ENCODE peak calls at places on chromosome 17, in seven cellular contexts. C, O, F, P, Y, J and Z are unnamed samples.

GRCh38 chr17:41223821-41224220 is 2.6 kb upstream of the KRTAP9-2 start:
- DNase-seq in C (no peak), O (no peak), F (no peak), P (no peak), Y (no peak), J (no peak), Z (no peak)

GRCh38 chr17:7114875-7115614 is 423 bp upstream of the ASGR2 start:
- DNase-seq in C (no peak), O (no peak), F (no peak), P (no peak), Y (no peak), J (no peak), Z (no peak)

GRCh38 chr17:2218426-2218825 is 85.2 kb downstream of the SMG6 start:
- DNase-seq in C (no peak), O (no peak), F (no peak), P (no peak), Y (no peak), J (no peak), Z (no peak)

GRCh38 chr17:53659181-53659580 is 163.5 kb upstream of the KIF2B start:
- DNase-seq in C (no peak), O (no peak), F (no peak), P (no peak), Y (no peak), J (no peak), Z (no peak)

GRCh38 chr17:47204722-47205418 is 4.3 kb upstream of the MYL4 start:
- DNase-seq in C (peak; percentile 53), O (no peak), F (no peak), P (peak; percentile 60), Y (peak; percentile 21), J (peak; percentile 41), Z (no peak)

GRCh38 chr17:47310186-47310733 is 13.5 kb upstream of the EFCAB13 start:
- DNase-seq in C (no peak), O (no peak), F (no peak), P (no peak), Y (no peak), J (no peak), Z (no peak)

GRCh38 chr17:59890720-59891119 is 2.0 kb downstream of the TUBD1 start:
- DNase-seq in C (peak; percentile 14), O (no peak), F (no peak), P (no peak), Y (no peak), J (peak; percentile 15), Z (no peak)

GRCh38 chr17:45115871-45116270 is 16.4 kb downstream of the PLCD3 start:
- DNase-seq in C (no peak), O (no peak), F (no peak), P (no peak), Y (no peak), J (no peak), Z (no peak)

GRCh38 chr17:57136355-57136754 is 51.3 kb downstream of the AKAP1 start:
- DNase-seq in C (no peak), O (no peak), F (no peak), P (no peak), Y (no peak), J (no peak), Z (no peak)

GRCh38 chr17:45282683-45283644 is 21.1 kb upstream of the SPATA32 start:
- DNase-seq in C (peak; percentile 61), O (peak; percentile 88), F (no peak), P (no peak), Y (no peak), J (no peak), Z (no peak)

GRCh38 chr17:27367121-27367981 is 73.4 kb downstream of the WSB1 start:
- DNase-seq in C (no peak), O (no peak), F (no peak), P (no peak), Y (no peak), J (no peak), Z (no peak)

GRCh38 chr17:81868674-81869220 is 2.4 kb downstream of the ARHGDIA start:
- DNase-seq in C (peak; percentile 88), O (no peak), F (no peak), P (no peak), Y (no peak), J (peak; percentile 86), Z (no peak)

GRCh38 chr17:2547176-2547575 is 35.5 kb upstream of the METTL16 start:
- DNase-seq in C (peak; percentile 26), O (no peak), F (no peak), P (no peak), Y (no peak), J (peak; percentile 17), Z (no peak)

GRCh38 chr17:4189280-4189679 is 46.3 kb downstream of the CYB5D2 start:
- DNase-seq in C (no peak), O (no peak), F (no peak), P (no peak), Y (no peak), J (no peak), Z (peak; percentile 90)

GRCh38 chr17:17448723-17449122 is 28.1 kb upstream of the MED9 start:
- DNase-seq in C (no peak), O (no peak), F (no peak), P (no peak), Y (no peak), J (no peak), Z (no peak)

GRCh38 chr17:31696184-31696602 is 162.9 kb downstream of the COPRS start:
- DNase-seq in C (peak; percentile 67), O (peak; percentile 53), F (peak; percentile 66), P (no peak), Y (no peak), J (peak; percentile 96), Z (no peak)

GRCh38 chr17:35766903-35767510 is 6.3 kb downstream of the C17orf50 start:
- DNase-seq in C (no peak), O (no peak), F (no peak), P (peak; percentile 34), Y (peak; percentile 16), J (peak; percentile 83), Z (peak; percentile 60)

GRCh38 chr17:43536236-43537088 is 9.7 kb downstream of the ETV4 start:
- DNase-seq in C (peak; percentile 56), O (peak; percentile 74), F (no peak), P (no peak), Y (no peak), J (peak; percentile 84), Z (no peak)

GRCh38 chr17:37177234-37177633 is 198.6 kb upstream of the C17orf78 start:
- DNase-seq in C (no peak), O (no peak), F (no peak), P (no peak), Y (no peak), J (no peak), Z (no peak)

GRCh38 chr17:10583834-10584233 is 34.4 kb upstream of the MYH2 start:
- DNase-seq in C (no peak), O (no peak), F (no peak), P (no peak), Y (no peak), J (no peak), Z (no peak)

GRCh38 chr17:76444518-76445311 is 8.2 kb downstream of the UBE2O start:
- DNase-seq in C (no peak), O (no peak), F (no peak), P (no peak), Y (no peak), J (no peak), Z (no peak)

GRCh38 chr17:57810740-57811632 is 38.9 kb downstream of the MRPS23 start:
- DNase-seq in C (peak; percentile 77), O (peak; percentile 80), F (peak; percentile 35), P (no peak), Y (no peak), J (peak; percentile 66), Z (no peak)

GRCh38 chr17:77796201-77796860 is 162.2 kb upstream of the TNRC6C start:
- DNase-seq in C (peak; percentile 59), O (no peak), F (no peak), P (no peak), Y (no peak), J (peak; percentile 87), Z (no peak)

GRCh38 chr17:61321344-61321743 is 78.3 kb upstream of the TBX2 start:
- DNase-seq in C (no peak), O (no peak), F (no peak), P (no peak), Y (no peak), J (no peak), Z (no peak)

GRCh38 chr17:32927201-32927723 is 691 bp upstream of the TMEM98 start:
- DNase-seq in C (no peak), O (no peak), F (no peak), P (no peak), Y (no peak), J (no peak), Z (peak; percentile 75)

GRCh38 chr17:10875984-10876555 is 38.2 kb upstream of the PIRT start:
- DNase-seq in C (peak; percentile 41), O (no peak), F (peak; percentile 78), P (peak; percentile 18), Y (peak; percentile 4), J (peak; percentile 67), Z (peak; percentile 23)

GRCh38 chr17:76132574-76133338 is 8.3 kb downstream of the FOXJ1 start:
- DNase-seq in C (no peak), O (no peak), F (no peak), P (no peak), Y (no peak), J (no peak), Z (no peak)

GRCh38 chr17:79035686-79036085 is 11.7 kb downstream of the C1QTNF1 start:
- DNase-seq in C (no peak), O (no peak), F (no peak), P (no peak), Y (no peak), J (no peak), Z (no peak)

GRCh38 chr17:76530826-76531500 is 6.5 kb downstream of the CYGB start:
- DNase-seq in C (no peak), O (no peak), F (no peak), P (no peak), Y (no peak), J (no peak), Z (no peak)

GRCh38 chr17:80753946-80754345 is 209.3 kb downstream of the RPTOR start:
- DNase-seq in C (no peak), O (no peak), F (no peak), P (no peak), Y (no peak), J (no peak), Z (no peak)

GRCh38 chr17:57114085-57114673 is 29.1 kb downstream of the AKAP1 start:
- DNase-seq in C (peak; percentile 37), O (no peak), F (peak; percentile 78), P (peak; percentile 64), Y (peak; percentile 63), J (peak; percentile 56), Z (peak; percentile 32)

GRCh38 chr17:39261286-39261685 is 35.5 kb upstream of the STAC2 start:
- DNase-seq in C (no peak), O (no peak), F (peak; percentile 23), P (peak; percentile 24), Y (peak; percentile 10), J (no peak), Z (no peak)

GRCh38 chr17:49312722-49313121 is 49.3 kb downstream of the ZNF652 start:
- DNase-seq in C (no peak), O (no peak), F (no peak), P (no peak), Y (no peak), J (no peak), Z (peak; percentile 23)

GRCh38 chr17:10435096-10435495 is 13.3 kb upstream of the MYH8 start:
- DNase-seq in C (peak; percentile 61), O (no peak), F (no peak), P (no peak), Y (no peak), J (no peak), Z (no peak)

GRCh38 chr17:72719582-72720493 is 372.6 kb downstream of the SLC39A11 start:
- DNase-seq in C (peak; percentile 93), O (peak; percentile 10), F (no peak), P (peak; percentile 87), Y (peak; percentile 12), J (no peak), Z (no peak)

GRCh38 chr17:10051112-10051511 is 146.0 kb upstream of the RCVRN start:
- DNase-seq in C (peak; percentile 70), O (no peak), F (no peak), P (no peak), Y (no peak), J (peak; percentile 28), Z (no peak)

GRCh38 chr17:1997146-1997586 is 28.0 kb downstream of the RTN4RL1 start:
- DNase-seq in C (no peak), O (no peak), F (no peak), P (no peak), Y (no peak), J (no peak), Z (no peak)

GRCh38 chr17:45935710-45936509 is 41.6 kb downstream of the MAPT start:
- DNase-seq in C (no peak), O (no peak), F (no peak), P (no peak), Y (no peak), J (no peak), Z (no peak)